ENCODE peak calls at places on chromosomes 5 and 9, in six cellular contexts. Y is brain microvascular endothelial cell, F is BJ, N is astrocyte, P is ovary, R is GM13977. U is an unnamed sample.

GRCh38 chr5:72281764-72282499 is 38.1 kb downstream of the MRPS27 start:
- DNase-seq in Y (peak), R (no peak), P (no peak), N (peak), F (peak), U (no peak)

GRCh38 chr5:160802567-160802966 is 49.4 kb downstream of the ATP10B start:
- DNase-seq in Y (no peak), P (no peak), N (no peak), F (no peak), R (no peak), U (no peak)

GRCh38 chr5:102628449-102629175 is 126.5 kb upstream of the PAM start:
- DNase-seq in P (no peak), N (peak), Y (peak), R (no peak), F (no peak), U (no peak)

GRCh38 chr5:123094919-123095693 is 6.1 kb downstream of the PRDM6 start:
- DNase-seq in P (no peak), Y (no peak), R (peak), F (no peak), N (no peak), U (no peak)

GRCh38 chr5:111820072-111820471 is 63.1 kb upstream of the NREP start:
- DNase-seq in R (no peak), N (no peak), F (no peak), P (no peak), Y (no peak), U (peak)

GRCh38 chr5:52895572-52896296 is 93.4 kb upstream of the ITGA2 start:
- DNase-seq in R (no peak), N (no peak), P (no peak), F (no peak), Y (no peak), U (no peak)

GRCh38 chr9:82565188-82565966 is 497.6 kb downstream of the RASEF start:
- DNase-seq in R (no peak), Y (no peak), F (no peak), N (no peak), P (no peak), U (no peak)

GRCh38 chr5:74241751-74242140 is 398.8 kb downstream of the ENC1 start:
- DNase-seq in P (no peak), N (peak), Y (no peak), F (peak), R (no peak), U (no peak)

GRCh38 chr9:12469084-12469483 is 224.1 kb upstream of the TYRP1 start:
- DNase-seq in F (no peak), N (no peak), Y (no peak), P (no peak), R (no peak), U (no peak)

GRCh38 chr5:67983251-67983941 is 232.2 kb upstream of the PIK3R1 start:
- DNase-seq in F (peak), Y (peak), P (no peak), N (peak), R (no peak), U (no peak)

GRCh38 chr9:72354704-72355103 is 10.3 kb downstream of the ZFAND5 start:
- DNase-seq in F (no peak), N (no peak), R (no peak), P (no peak), Y (no peak), U (no peak)

GRCh38 chr5:135400866-135401265 is 1.8 kb upstream of the MACROH2A1 start:
- DNase-seq in P (no peak), N (no peak), Y (no peak), R (no peak), F (no peak), U (no peak)

GRCh38 chr9:92289708-92290390 is 3.6 kb downstream of the IARS1 start:
- DNase-seq in Y (no peak), P (no peak), F (peak), R (no peak), N (peak), U (no peak)

GRCh38 chr9:74303945-74304344 is 193.2 kb upstream of the RORB start:
- DNase-seq in R (no peak), Y (no peak), P (no peak), N (no peak), F (no peak), U (no peak)

GRCh38 chr5:135309391-135310327 is 89.4 kb downstream of the MACROH2A1 start:
- DNase-seq in N (no peak), R (no peak), F (peak), Y (no peak), P (no peak), U (peak)

GRCh38 chr9:74172874-74173273 is 324.3 kb upstream of the RORB start:
- DNase-seq in F (no peak), N (no peak), Y (no peak), P (no peak), R (peak), U (no peak)

GRCh38 chr5:147190236-147190815 is 44.5 kb upstream of the STK32A start:
- DNase-seq in Y (no peak), N (peak), F (no peak), P (no peak), R (no peak), U (no peak)

GRCh38 chr5:178187014-178187413 is at the start of gene GMCL2:
- DNase-seq in P (no peak), N (no peak), Y (no peak), R (no peak), F (no peak), U (no peak)

GRCh38 chr5:139640432-139641115 is 7.6 kb upstream of the CXXC5 start:
- DNase-seq in F (no peak), P (no peak), R (peak), Y (no peak), N (no peak), U (no peak)

GRCh38 chr9:31334837-31335528 is 1049.5 kb upstream of the ACO1 start:
- DNase-seq in N (no peak), R (no peak), Y (no peak), P (no peak), F (no peak), U (no peak)

GRCh38 chr5:76717222-76718083 is 1.5 kb downstream of the F2R start:
- DNase-seq in Y (no peak), N (no peak), F (no peak), R (no peak), P (no peak), U (no peak)

GRCh38 chr5:161273410-161273809 is 273.1 kb downstream of the GABRB2 start:
- DNase-seq in F (no peak), Y (no peak), R (no peak), P (no peak), N (no peak), U (no peak)

GRCh38 chr5:69527128-69527745 is 32.8 kb upstream of the GTF2H2C start:
- DNase-seq in R (no peak), P (no peak), N (no peak), F (no peak), Y (no peak), U (no peak)

GRCh38 chr9:123406691-123407536 is 50.9 kb downstream of the CRB2 start:
- DNase-seq in Y (no peak), F (no peak), R (no peak), P (no peak), N (peak), U (no peak)

GRCh38 chr5:54645888-54646284 is 128.3 kb downstream of the SNX18 start:
- DNase-seq in N (no peak), P (no peak), Y (no peak), R (no peak), F (no peak), U (no peak)

GRCh38 chr5:17019324-17019723 is 83.2 kb upstream of the MYO10 start:
- DNase-seq in P (no peak), R (no peak), Y (no peak), N (no peak), F (no peak), U (no peak)

GRCh38 chr9:6106576-6107339 is 91.3 kb upstream of the RANBP6 start:
- DNase-seq in R (peak), P (no peak), F (no peak), N (no peak), Y (peak), U (no peak)

GRCh38 chr9:87725900-87726709 is at the start of gene CTSL:
- DNase-seq in F (peak), Y (peak), P (peak), N (peak), R (peak), U (peak)
- TF ChIP-seq CTCF in F (peak), Y (peak), P (no peak), N (no peak), R (no peak), U (no peak)

GRCh38 chr9:35814106-35814840 is 569 bp downstream of the HINT2 start:
- DNase-seq in P (peak), F (no peak), N (peak), R (peak), Y (no peak), U (peak)
- TF ChIP-seq CTCF in P (no peak), F (peak), N (peak), R (peak), Y (peak), U (no peak)

GRCh38 chr5:41432481-41433253 is 77.7 kb downstream of the PLCXD3 start:
- DNase-seq in P (no peak), F (no peak), N (no peak), R (no peak), Y (no peak), U (no peak)

GRCh38 chr5:41435276-41435675 is 75.1 kb downstream of the PLCXD3 start:
- DNase-seq in Y (no peak), F (no peak), P (no peak), R (no peak), N (no peak), U (no peak)

GRCh38 chr5:41433552-41434181 is 76.7 kb downstream of the PLCXD3 start:
- DNase-seq in F (no peak), N (no peak), R (no peak), P (no peak), Y (no peak), U (no peak)
- TF ChIP-seq CTCF in F (peak), N (peak), R (peak), P (no peak), Y (peak), U (peak)

GRCh38 chr9:100019541-100019940 is 79.3 kb downstream of the ERP44 start:
- DNase-seq in R (no peak), N (no peak), F (no peak), Y (no peak), P (no peak), U (no peak)

GRCh38 chr9:100011062-100011681 is 87.6 kb downstream of the ERP44 start:
- DNase-seq in P (no peak), R (peak), N (peak), Y (peak), F (no peak), U (peak)

GRCh38 chr9:100014846-100015245 is 84.0 kb downstream of the ERP44 start:
- DNase-seq in R (no peak), F (no peak), P (no peak), N (no peak), Y (no peak), U (no peak)

GRCh38 chr9:100013573-100013972 is 85.2 kb downstream of the ERP44 start:
- DNase-seq in F (no peak), N (no peak), Y (no peak), P (no peak), R (no peak), U (no peak)
- TF ChIP-seq CTCF in F (no peak), N (no peak), Y (no peak), P (no peak), R (no peak), U (no peak)

GRCh38 chr9:128723352-128723865 is 518 bp downstream of the ZDHHC12 start:
- DNase-seq in P (peak), R (no peak), F (no peak), N (no peak), Y (no peak), U (no peak)

GRCh38 chr9:128727626-128728248 is 3.8 kb upstream of the ZDHHC12 start:
- DNase-seq in Y (no peak), P (no peak), R (no peak), F (no peak), N (no peak), U (no peak)

GRCh38 chr9:128723866-128724743 is at the start of gene ZDHHC12:
- DNase-seq in Y (peak), F (peak), P (peak), N (peak), R (peak), U (peak)

GRCh38 chr9:128722380-128723351 is 1.3 kb downstream of the ZDHHC12 start:
- DNase-seq in N (no peak), Y (no peak), F (no peak), R (no peak), P (no peak), U (no peak)

GRCh38 chr9:128724744-128725211 is 851 bp upstream of the ZDHHC12 start:
- DNase-seq in R (peak), N (peak), Y (peak), P (peak), F (no peak), U (peak)
- TF ChIP-seq CTCF in R (no peak), N (no peak), Y (no peak), P (no peak), F (no peak), U (no peak)

DNA sequence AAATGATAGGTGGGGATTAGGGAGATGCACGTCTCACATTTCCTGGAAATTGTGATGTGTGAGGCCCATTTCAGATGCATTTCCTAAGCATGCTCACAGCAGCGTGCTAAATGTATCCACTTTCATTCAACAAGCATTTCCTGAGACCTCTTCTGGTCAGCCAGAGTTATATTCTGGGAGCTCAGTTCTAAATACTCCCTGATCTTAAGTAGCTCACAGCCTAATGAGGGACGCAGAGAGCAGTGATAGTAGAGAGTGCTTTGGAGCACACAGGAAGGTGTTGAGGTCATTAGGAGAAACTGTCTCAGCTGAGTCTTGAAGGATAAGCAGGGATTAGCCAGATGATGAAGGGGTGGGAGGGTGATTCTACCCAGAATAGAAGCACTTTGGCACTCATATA is 46.2 kb upstream of the FSD1L start:
- DNase-seq in P (no peak), N (peak), Y (peak), R (no peak), F (no peak), U (no peak)
- TF ChIP-seq CTCF in P (no peak), N (no peak), Y (peak), R (no peak), F (no peak), U (no peak)

GRCh38 chr5:94969174-94969573 is 315.7 kb downstream of the MCTP1 start:
- DNase-seq in Y (peak), F (no peak), P (no peak), N (peak), R (no peak), U (no peak)
- TF ChIP-seq CTCF in Y (no peak), F (no peak), P (no peak), N (peak), R (peak), U (no peak)

GRCh38 chr9:14250779-14251145 is 63.2 kb downstream of the NFIB start:
- DNase-seq in P (no peak), N (peak), Y (no peak), F (no peak), R (no peak), U (no peak)

GRCh38 chr9:14249527-14249926 is 64.4 kb downstream of the NFIB start:
- DNase-seq in F (no peak), R (no peak), Y (no peak), P (no peak), N (no peak), U (no peak)

GRCh38 chr9:14247577-14247976 is 66.4 kb downstream of the NFIB start:
- DNase-seq in Y (no peak), N (no peak), F (no peak), R (no peak), P (no peak), U (no peak)

GRCh38 chr9:14248149-14248548 is 65.8 kb downstream of the NFIB start:
- DNase-seq in P (no peak), N (no peak), F (no peak), Y (no peak), R (no peak), U (no peak)

DNA sequence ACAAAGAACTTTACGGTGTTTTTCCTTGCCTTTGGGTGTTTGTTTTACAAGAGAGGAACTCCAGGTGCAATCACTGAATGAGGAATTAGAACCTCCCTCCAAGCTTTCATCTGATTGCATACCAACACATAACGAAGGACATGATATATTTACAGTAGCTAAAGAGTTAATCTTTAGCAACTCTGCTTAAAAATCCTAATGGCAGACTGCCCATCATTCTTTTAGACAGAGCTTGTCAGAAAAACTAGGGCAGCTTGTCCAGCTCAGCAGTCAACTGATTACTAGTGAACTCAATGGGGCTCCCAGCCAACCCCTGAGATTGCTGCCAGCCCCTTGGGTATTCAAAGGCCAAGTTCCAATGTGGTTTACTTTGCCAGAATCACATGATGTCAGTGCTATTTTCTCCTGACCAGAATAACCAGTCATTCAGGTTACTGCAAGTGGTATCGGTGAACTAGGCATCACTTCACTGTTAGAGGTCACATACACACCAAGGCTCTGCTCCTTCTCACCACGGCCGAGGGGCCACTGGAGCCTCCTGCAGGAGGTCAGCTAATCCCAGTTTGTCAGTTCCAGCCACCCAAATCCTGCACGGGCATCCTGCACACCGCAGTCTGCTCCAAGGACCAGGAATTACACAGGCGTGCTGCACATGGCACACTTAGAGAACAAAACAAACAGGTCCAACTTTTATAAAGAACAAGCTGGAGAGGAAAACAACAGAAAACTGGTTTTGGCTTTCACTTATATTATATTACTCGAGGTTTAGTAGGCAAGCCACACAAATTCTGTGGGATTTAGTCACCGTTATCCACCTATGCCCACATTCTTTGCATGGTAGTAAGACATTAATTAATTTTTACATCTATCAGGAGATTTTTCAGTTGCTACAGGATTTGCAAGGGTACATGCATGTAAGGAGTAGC is 62.5 kb downstream of the NFIB start:
- DNase-seq in P (peak), Y (peak), F (no peak), N (peak), R (no peak), U (no peak)
- TF ChIP-seq CTCF in P (no peak), Y (no peak), F (no peak), N (no peak), R (no peak), U (no peak)

GRCh38 chr9:109586993-109587392 is 88.9 kb upstream of the PTPN3 start:
- DNase-seq in R (no peak), N (no peak), F (no peak), Y (no peak), P (no peak), U (no peak)
- TF ChIP-seq CTCF in R (no peak), N (no peak), F (no peak), Y (no peak), P (no peak), U (no peak)

U was measured in activated CD8-positive, alpha-beta T cell treated with anti-CD3 and anti-CD28 coated beads for 36 hours.